ENCODE peak calls at places on chromosomes 12 and 14, in ten cellular contexts. One of them, this sample, is unnamed.

GRCh38 chr14:35285991-35286564 is 6.1 kb upstream of the PSMA6 start:
- DNase-seq in NCI-H2171: no peak
- DNase-seq in astrocyte: no peak
- DNase-seq in cardiac muscle cell: no peak
- DNase-seq in natural killer cell: no peak
- DNase-seq in HTR-8/SVneo: no peak
- DNase-seq in NCI-H510A: no peak
- DNase-seq in iPS DF 19.7: no peak
- DNase-seq in fibroblast of mammary gland: no peak
- DNase-seq in upper lobe of left lung: no peak
- DNase-seq in this sample: no peak

GRCh38 chr14:43687866-43688265 is 819.2 kb downstream of the FSCB start:
- DNase-seq in NCI-H2171: no peak
- DNase-seq in astrocyte: peak; percentile 58
- DNase-seq in cardiac muscle cell: no peak
- DNase-seq in natural killer cell: no peak
- DNase-seq in HTR-8/SVneo: peak; percentile 14
- DNase-seq in NCI-H510A: no peak
- DNase-seq in iPS DF 19.7: no peak
- DNase-seq in fibroblast of mammary gland: peak; percentile 47
- DNase-seq in upper lobe of left lung: no peak
- DNase-seq in this sample: peak; percentile 12

GRCh38 chr12:7806863-7807487 is 17.8 kb downstream of the NANOG start:
- DNase-seq in NCI-H2171: peak; percentile 87
- DNase-seq in astrocyte: peak; percentile 35
- DNase-seq in cardiac muscle cell: peak; percentile 83
- DNase-seq in natural killer cell: peak; percentile 45
- DNase-seq in HTR-8/SVneo: peak; percentile 91
- DNase-seq in NCI-H510A: no peak
- DNase-seq in iPS DF 19.7: peak; percentile 50
- DNase-seq in fibroblast of mammary gland: peak; percentile 75
- DNase-seq in upper lobe of left lung: no peak
- DNase-seq in this sample: peak; percentile 61

GRCh38 chr14:86124328-86124727 is 594.4 kb downstream of the FLRT2 start:
- DNase-seq in NCI-H2171: no peak
- DNase-seq in astrocyte: no peak
- DNase-seq in cardiac muscle cell: no peak
- DNase-seq in natural killer cell: no peak
- DNase-seq in HTR-8/SVneo: no peak
- DNase-seq in NCI-H510A: no peak
- DNase-seq in iPS DF 19.7: no peak
- DNase-seq in fibroblast of mammary gland: no peak
- DNase-seq in upper lobe of left lung: no peak
- DNase-seq in this sample: no peak

GRCh38 chr12:6695313-6696045 is 5.1 kb downstream of the PIANP start:
- DNase-seq in NCI-H2171: no peak
- DNase-seq in astrocyte: no peak
- DNase-seq in cardiac muscle cell: no peak
- DNase-seq in natural killer cell: no peak
- DNase-seq in HTR-8/SVneo: no peak
- DNase-seq in NCI-H510A: no peak
- DNase-seq in iPS DF 19.7: no peak
- DNase-seq in fibroblast of mammary gland: no peak
- DNase-seq in upper lobe of left lung: peak; percentile 53
- DNase-seq in this sample: no peak

GRCh38 chr14:37051680-37052079 is 120.7 kb downstream of the SLC25A21 start:
- DNase-seq in NCI-H2171: no peak
- DNase-seq in astrocyte: no peak
- DNase-seq in cardiac muscle cell: no peak
- DNase-seq in natural killer cell: no peak
- DNase-seq in HTR-8/SVneo: no peak
- DNase-seq in NCI-H510A: no peak
- DNase-seq in iPS DF 19.7: no peak
- DNase-seq in fibroblast of mammary gland: no peak
- DNase-seq in upper lobe of left lung: peak; percentile 40
- DNase-seq in this sample: no peak

GRCh38 chr14:20455355-20456300 is 602 bp downstream of the APEX1 start:
- DNase-seq in NCI-H2171: peak; percentile 99
- DNase-seq in astrocyte: peak; percentile 87
- DNase-seq in cardiac muscle cell: peak; percentile 82
- DNase-seq in natural killer cell: no peak
- DNase-seq in HTR-8/SVneo: no peak
- DNase-seq in NCI-H510A: peak; percentile 66
- DNase-seq in iPS DF 19.7: no peak
- DNase-seq in fibroblast of mammary gland: peak; percentile 88
- DNase-seq in upper lobe of left lung: no peak
- DNase-seq in this sample: peak; percentile 86

GRCh38 chr14:102196436-102197230 is 56.9 kb downstream of the WDR20 start:
- DNase-seq in NCI-H2171: no peak
- DNase-seq in astrocyte: no peak
- DNase-seq in cardiac muscle cell: no peak
- DNase-seq in natural killer cell: no peak
- DNase-seq in HTR-8/SVneo: no peak
- DNase-seq in NCI-H510A: no peak
- DNase-seq in iPS DF 19.7: no peak
- DNase-seq in fibroblast of mammary gland: no peak
- DNase-seq in upper lobe of left lung: no peak
- DNase-seq in this sample: no peak

GRCh38 chr14:49164074-49164473 is 422.1 kb downstream of the RPS29 start:
- DNase-seq in NCI-H2171: no peak
- DNase-seq in astrocyte: no peak
- DNase-seq in cardiac muscle cell: no peak
- DNase-seq in natural killer cell: no peak
- DNase-seq in HTR-8/SVneo: no peak
- DNase-seq in NCI-H510A: no peak
- DNase-seq in iPS DF 19.7: no peak
- DNase-seq in fibroblast of mammary gland: no peak
- DNase-seq in upper lobe of left lung: no peak
- DNase-seq in this sample: no peak